ENCODE peak calls at places on chromosome 20, in seven cellular contexts. One of them, this sample, is unnamed.

GRCh38 chr20:61387204-61387958 is 135.3 kb downstream of the CDH4 start:
- DNase-seq in Peyer's patch: no peak
- DNase-seq in fibroblast of lung: peak
- DNase-seq in astrocyte of the cerebellum: peak
- DNase-seq in psoas muscle: no peak
- DNase-seq in foreskin fibroblast: peak
- DNase-seq in brain microvascular endothelial cell: peak
- DNase-seq in this sample: peak

GRCh38 chr20:34825530-34826362 is at the start of gene NCOA6:
- DNase-seq in astrocyte of the cerebellum: peak
- DNase-seq in fibroblast of lung: peak
- DNase-seq in Peyer's patch: peak
- DNase-seq in psoas muscle: peak
- DNase-seq in foreskin fibroblast: peak
- DNase-seq in brain microvascular endothelial cell: peak
- DNase-seq in this sample: no peak

GRCh38 chr20:36881888-36882287 is 6.0 kb downstream of the TLDC2 start:
- DNase-seq in psoas muscle: no peak
- DNase-seq in astrocyte of the cerebellum: no peak
- DNase-seq in Peyer's patch: no peak
- DNase-seq in fibroblast of lung: no peak
- DNase-seq in brain microvascular endothelial cell: no peak
- DNase-seq in foreskin fibroblast: no peak
- DNase-seq in this sample: no peak

GRCh38 chr20:63071541-63072181 is 64.9 kb upstream of the BHLHE23 start:
- DNase-seq in astrocyte of the cerebellum: no peak
- DNase-seq in psoas muscle: peak
- DNase-seq in Peyer's patch: no peak
- DNase-seq in fibroblast of lung: peak
- DNase-seq in foreskin fibroblast: peak
- DNase-seq in brain microvascular endothelial cell: peak
- DNase-seq in this sample: peak

GRCh38 chr20:58246346-58246745 is 17.9 kb upstream of the ANKRD60 start:
- DNase-seq in Peyer's patch: no peak
- DNase-seq in psoas muscle: no peak
- DNase-seq in fibroblast of lung: peak
- DNase-seq in brain microvascular endothelial cell: peak
- DNase-seq in astrocyte of the cerebellum: no peak
- DNase-seq in foreskin fibroblast: peak
- DNase-seq in this sample: no peak

GRCh38 chr20:57620274-57620990 is at the start of gene ZBP1:
- DNase-seq in astrocyte of the cerebellum: no peak
- DNase-seq in Peyer's patch: peak
- DNase-seq in foreskin fibroblast: no peak
- DNase-seq in fibroblast of lung: no peak
- DNase-seq in brain microvascular endothelial cell: no peak
- DNase-seq in psoas muscle: no peak
- DNase-seq in this sample: no peak

GRCh38 chr20:37711987-37712961 is 18.4 kb downstream of the CTNNBL1 start:
- DNase-seq in fibroblast of lung: no peak
- DNase-seq in Peyer's patch: no peak
- DNase-seq in astrocyte of the cerebellum: no peak
- DNase-seq in brain microvascular endothelial cell: no peak
- DNase-seq in foreskin fibroblast: no peak
- DNase-seq in psoas muscle: no peak
- DNase-seq in this sample: no peak

GRCh38 chr20:7770578-7770977 is 169.7 kb downstream of the HAO1 start:
- DNase-seq in psoas muscle: no peak
- DNase-seq in brain microvascular endothelial cell: peak
- DNase-seq in astrocyte of the cerebellum: no peak
- DNase-seq in foreskin fibroblast: peak
- DNase-seq in Peyer's patch: no peak
- DNase-seq in fibroblast of lung: no peak
- DNase-seq in this sample: no peak

GRCh38 chr20:41969656-41970055 is 351.5 kb upstream of the CHD6 start:
- DNase-seq in brain microvascular endothelial cell: no peak
- DNase-seq in astrocyte of the cerebellum: no peak
- DNase-seq in foreskin fibroblast: no peak
- DNase-seq in Peyer's patch: no peak
- DNase-seq in fibroblast of lung: no peak
- DNase-seq in psoas muscle: no peak
- DNase-seq in this sample: no peak

GRCh38 chr20:11881453-11881852 is 36.2 kb upstream of the BTBD3 start:
- DNase-seq in astrocyte of the cerebellum: no peak
- DNase-seq in psoas muscle: no peak
- DNase-seq in foreskin fibroblast: no peak
- DNase-seq in fibroblast of lung: no peak
- DNase-seq in Peyer's patch: no peak
- DNase-seq in brain microvascular endothelial cell: no peak
- DNase-seq in this sample: no peak

GRCh38 chr20:14543040-14543439 is 205.6 kb upstream of the FLRT3 start:
- DNase-seq in fibroblast of lung: peak
- DNase-seq in psoas muscle: no peak
- DNase-seq in Peyer's patch: no peak
- DNase-seq in foreskin fibroblast: peak
- DNase-seq in astrocyte of the cerebellum: no peak
- DNase-seq in brain microvascular endothelial cell: peak
- DNase-seq in this sample: no peak

GRCh38 chr20:52826722-52827121 is 145.4 kb upstream of the TSHZ2 start:
- DNase-seq in psoas muscle: no peak
- DNase-seq in astrocyte of the cerebellum: no peak
- DNase-seq in brain microvascular endothelial cell: no peak
- DNase-seq in Peyer's patch: no peak
- DNase-seq in fibroblast of lung: no peak
- DNase-seq in foreskin fibroblast: no peak
- DNase-seq in this sample: no peak

GRCh38 chr20:62902926-62903615 is 23.2 kb downstream of the DIDO1 start:
- DNase-seq in fibroblast of lung: peak
- DNase-seq in psoas muscle: no peak
- DNase-seq in astrocyte of the cerebellum: no peak
- DNase-seq in Peyer's patch: no peak
- DNase-seq in foreskin fibroblast: peak
- DNase-seq in brain microvascular endothelial cell: peak
- DNase-seq in this sample: no peak

GRCh38 chr20:7272512-7272911 is 505.0 kb downstream of the BMP2 start:
- DNase-seq in astrocyte of the cerebellum: peak
- DNase-seq in psoas muscle: no peak
- DNase-seq in brain microvascular endothelial cell: no peak
- DNase-seq in foreskin fibroblast: peak
- DNase-seq in Peyer's patch: no peak
- DNase-seq in fibroblast of lung: no peak
- DNase-seq in this sample: no peak

GRCh38 chr20:38863024-38863851 is 57.7 kb downstream of the PPP1R16B start:
- DNase-seq in brain microvascular endothelial cell: no peak
- DNase-seq in astrocyte of the cerebellum: no peak
- DNase-seq in Peyer's patch: peak
- DNase-seq in fibroblast of lung: no peak
- DNase-seq in psoas muscle: no peak
- DNase-seq in foreskin fibroblast: no peak
- DNase-seq in this sample: no peak

GRCh38 chr20:11108102-11108842 is 434.5 kb upstream of the JAG1 start:
- DNase-seq in brain microvascular endothelial cell: peak
- DNase-seq in astrocyte of the cerebellum: no peak
- DNase-seq in Peyer's patch: no peak
- DNase-seq in foreskin fibroblast: no peak
- DNase-seq in psoas muscle: no peak
- DNase-seq in fibroblast of lung: peak
- DNase-seq in this sample: no peak

GRCh38 chr20:63320041-63320511 is 27.1 kb downstream of the COL20A1 start:
- DNase-seq in fibroblast of lung: no peak
- DNase-seq in astrocyte of the cerebellum: no peak
- DNase-seq in psoas muscle: peak
- DNase-seq in Peyer's patch: no peak
- DNase-seq in brain microvascular endothelial cell: no peak
- DNase-seq in foreskin fibroblast: no peak
- DNase-seq in this sample: no peak

GRCh38 chr20:34977365-34978091 is 21.9 kb downstream of the MYH7B start:
- DNase-seq in psoas muscle: no peak
- DNase-seq in astrocyte of the cerebellum: no peak
- DNase-seq in brain microvascular endothelial cell: no peak
- DNase-seq in fibroblast of lung: no peak
- DNase-seq in Peyer's patch: no peak
- DNase-seq in foreskin fibroblast: no peak
- DNase-seq in this sample: no peak

GRCh38 chr20:64037498-64038213 is 1.7 kb downstream of the C20orf204 start:
- DNase-seq in brain microvascular endothelial cell: no peak
- DNase-seq in psoas muscle: no peak
- DNase-seq in fibroblast of lung: no peak
- DNase-seq in Peyer's patch: no peak
- DNase-seq in foreskin fibroblast: no peak
- DNase-seq in astrocyte of the cerebellum: no peak
- DNase-seq in this sample: no peak

GRCh38 chr20:38895098-38895949 is 30.9 kb upstream of the FAM83D start:
- DNase-seq in psoas muscle: no peak
- DNase-seq in brain microvascular endothelial cell: no peak
- DNase-seq in foreskin fibroblast: no peak
- DNase-seq in astrocyte of the cerebellum: no peak
- DNase-seq in fibroblast of lung: no peak
- DNase-seq in Peyer's patch: no peak
- DNase-seq in this sample: no peak

GRCh38 chr20:50806126-50806768 is 11.4 kb downstream of the BCAS4 start:
- DNase-seq in Peyer's patch: no peak
- DNase-seq in psoas muscle: peak
- DNase-seq in fibroblast of lung: no peak
- DNase-seq in astrocyte of the cerebellum: no peak
- DNase-seq in foreskin fibroblast: no peak
- DNase-seq in brain microvascular endothelial cell: no peak
- DNase-seq in this sample: no peak
- H3K4me3 ChIP-seq in Peyer's patch: no peak
- H3K4me3 ChIP-seq in psoas muscle: no peak
- H3K4me3 ChIP-seq in fibroblast of lung: no peak
- H3K4me3 ChIP-seq in astrocyte of the cerebellum: no peak
- H3K4me3 ChIP-seq in foreskin fibroblast: no peak
- H3K4me3 ChIP-seq in brain microvascular endothelial cell: no peak
- H3K4me3 ChIP-seq in this sample: no peak

GRCh38 chr20:56422824-56423189 is 10.7 kb downstream of the CASS4 start:
- DNase-seq in fibroblast of lung: no peak
- DNase-seq in psoas muscle: no peak
- DNase-seq in Peyer's patch: no peak
- DNase-seq in brain microvascular endothelial cell: peak
- DNase-seq in foreskin fibroblast: no peak
- DNase-seq in astrocyte of the cerebellum: no peak
- DNase-seq in this sample: no peak

GRCh38 chr20:56420028-56420427 is 8.0 kb downstream of the CASS4 start:
- DNase-seq in astrocyte of the cerebellum: no peak
- DNase-seq in Peyer's patch: no peak
- DNase-seq in foreskin fibroblast: no peak
- DNase-seq in fibroblast of lung: no peak
- DNase-seq in brain microvascular endothelial cell: no peak
- DNase-seq in psoas muscle: no peak
- DNase-seq in this sample: no peak

GRCh38 chr20:56424931-56425330 is 12.9 kb downstream of the CASS4 start:
- DNase-seq in fibroblast of lung: no peak
- DNase-seq in Peyer's patch: no peak
- DNase-seq in foreskin fibroblast: no peak
- DNase-seq in brain microvascular endothelial cell: no peak
- DNase-seq in psoas muscle: no peak
- DNase-seq in astrocyte of the cerebellum: no peak
- DNase-seq in this sample: no peak

GRCh38 chr20:56420940-56421688 is 9.1 kb downstream of the CASS4 start:
- DNase-seq in psoas muscle: no peak
- DNase-seq in fibroblast of lung: no peak
- DNase-seq in astrocyte of the cerebellum: no peak
- DNase-seq in Peyer's patch: no peak
- DNase-seq in foreskin fibroblast: peak
- DNase-seq in brain microvascular endothelial cell: no peak
- DNase-seq in this sample: no peak

GRCh38 chr20:56422131-56422823 is 10.2 kb downstream of the CASS4 start:
- DNase-seq in Peyer's patch: no peak
- DNase-seq in foreskin fibroblast: peak
- DNase-seq in fibroblast of lung: peak
- DNase-seq in astrocyte of the cerebellum: peak
- DNase-seq in brain microvascular endothelial cell: peak
- DNase-seq in psoas muscle: no peak
- DNase-seq in this sample: no peak
- TF ChIP-seq CTCF in Peyer's patch: no peak
- TF ChIP-seq CTCF in foreskin fibroblast: no peak
- TF ChIP-seq CTCF in fibroblast of lung: no peak
- TF ChIP-seq CTCF in astrocyte of the cerebellum: peak
- TF ChIP-seq CTCF in brain microvascular endothelial cell: peak
- TF ChIP-seq CTCF in psoas muscle: no peak
- TF ChIP-seq CTCF in this sample: no peak

GRCh38 chr20:40666336-40666735 is 22.7 kb downstream of the MAFB start:
- DNase-seq in brain microvascular endothelial cell: no peak
- DNase-seq in psoas muscle: no peak
- DNase-seq in foreskin fibroblast: no peak
- DNase-seq in astrocyte of the cerebellum: no peak
- DNase-seq in Peyer's patch: no peak
- DNase-seq in fibroblast of lung: no peak
- DNase-seq in this sample: no peak
- H3K4me3 ChIP-seq in brain microvascular endothelial cell: no peak
- H3K4me3 ChIP-seq in psoas muscle: no peak
- H3K4me3 ChIP-seq in foreskin fibroblast: no peak
- H3K4me3 ChIP-seq in astrocyte of the cerebellum: no peak
- H3K4me3 ChIP-seq in Peyer's patch: no peak
- H3K4me3 ChIP-seq in fibroblast of lung: no peak
- H3K4me3 ChIP-seq in this sample: no peak

GRCh38 chr20:45294003-45294368 is 12.7 kb upstream of the RBPJL start:
- DNase-seq in Peyer's patch: no peak
- DNase-seq in psoas muscle: no peak
- DNase-seq in foreskin fibroblast: no peak
- DNase-seq in astrocyte of the cerebellum: no peak
- DNase-seq in fibroblast of lung: no peak
- DNase-seq in brain microvascular endothelial cell: no peak
- DNase-seq in this sample: no peak
- TF ChIP-seq CTCF in Peyer's patch: no peak
- TF ChIP-seq CTCF in psoas muscle: no peak
- TF ChIP-seq CTCF in foreskin fibroblast: no peak
- TF ChIP-seq CTCF in astrocyte of the cerebellum: no peak
- TF ChIP-seq CTCF in fibroblast of lung: no peak
- TF ChIP-seq CTCF in brain microvascular endothelial cell: no peak
- TF ChIP-seq CTCF in this sample: no peak

This sample was measured in BJ.